ENCODE peak calls at places on chromosomes 13 and 19, in four cellular contexts. One of them, this sample, is unnamed.

GRCh38 chr19:6724631-6725185 is 4.3 kb upstream of the C3 start:
- DNase-seq in HepG2: no peak
- DNase-seq in H1: no peak
- DNase-seq in K562: no peak
- DNase-seq in this sample: no peak

GRCh38 chr19:54551950-54552912 is 21.4 kb upstream of the LILRA2 start:
- DNase-seq in HepG2: no peak
- DNase-seq in H1: no peak
- DNase-seq in K562: no peak
- DNase-seq in this sample: no peak

GRCh38 chr13:24632382-24633121 is 47.7 kb upstream of the ATP12A start:
- DNase-seq in HepG2: no peak
- DNase-seq in H1: no peak
- DNase-seq in K562: no peak
- DNase-seq in this sample: no peak

GRCh38 chr13:59178344-59178743 is 985.4 kb downstream of the DIAPH3 start:
- DNase-seq in HepG2: no peak
- DNase-seq in H1: no peak
- DNase-seq in K562: no peak
- DNase-seq in this sample: no peak

GRCh38 chr19:3707868-3708206 is 347 bp upstream of the TJP3 start:
- DNase-seq in HepG2: no peak
- DNase-seq in H1: no peak
- DNase-seq in K562: no peak
- DNase-seq in this sample: no peak

GRCh38 chr19:2213799-2214198 is 22.3 kb downstream of the PLEKHJ1 start:
- DNase-seq in HepG2: no peak
- DNase-seq in H1: no peak
- DNase-seq in K562: no peak
- DNase-seq in this sample: no peak

GRCh38 chr13:21348771-21349170 is 110.3 kb downstream of the ZDHHC20 start:
- DNase-seq in HepG2: no peak
- DNase-seq in H1: no peak
- DNase-seq in K562: no peak
- DNase-seq in this sample: no peak

GRCh38 chr19:2567580-2567979 is 91.7 kb downstream of the GADD45B start:
- DNase-seq in HepG2: no peak
- DNase-seq in H1: no peak
- DNase-seq in K562: no peak
- DNase-seq in this sample: no peak

GRCh38 chr13:100540621-100541020 is 48.0 kb downstream of the GGACT start:
- DNase-seq in HepG2: no peak
- DNase-seq in H1: peak
- DNase-seq in K562: no peak
- DNase-seq in this sample: no peak

GRCh38 chr19:29091127-29091526 is 121.8 kb downstream of the UQCRFS1 start:
- DNase-seq in HepG2: no peak
- DNase-seq in H1: no peak
- DNase-seq in K562: no peak
- DNase-seq in this sample: no peak

GRCh38 chr13:79631260-79631659 is 150.3 kb downstream of the NDFIP2 start:
- DNase-seq in HepG2: no peak
- DNase-seq in H1: no peak
- DNase-seq in K562: no peak
- DNase-seq in this sample: peak

GRCh38 chr19:34366670-34367423 is 1.9 kb downstream of the GPI start:
- DNase-seq in HepG2: no peak
- DNase-seq in H1: no peak
- DNase-seq in K562: no peak
- DNase-seq in this sample: no peak

GRCh38 chr13:59416561-59416960 is 747.2 kb downstream of the DIAPH3 start:
- DNase-seq in HepG2: no peak
- DNase-seq in H1: no peak
- DNase-seq in K562: no peak
- DNase-seq in this sample: no peak

GRCh38 chr13:51906581-51906980 is 44.8 kb downstream of the CCDC70 start:
- DNase-seq in HepG2: peak
- DNase-seq in H1: no peak
- DNase-seq in K562: no peak
- DNase-seq in this sample: no peak

GRCh38 chr13:49373699-49374098 is 70.2 kb downstream of the CAB39L start:
- DNase-seq in HepG2: peak
- DNase-seq in H1: no peak
- DNase-seq in K562: no peak
- DNase-seq in this sample: no peak

GRCh38 chr19:16417660-16418596 is 53.8 kb downstream of the EPS15L1 start:
- DNase-seq in HepG2: peak
- DNase-seq in H1: peak
- DNase-seq in K562: peak
- DNase-seq in this sample: peak

GRCh38 chr13:113597386-113598080 is 13.0 kb downstream of the TFDP1 start:
- DNase-seq in HepG2: no peak
- DNase-seq in H1: no peak
- DNase-seq in K562: no peak
- DNase-seq in this sample: no peak

GRCh38 chr13:26591672-26592071 is 34.2 kb downstream of the WASF3 start:
- DNase-seq in HepG2: no peak
- DNase-seq in H1: no peak
- DNase-seq in K562: no peak
- DNase-seq in this sample: no peak

GRCh38 chr19:4909172-4909896 is at the start of gene UHRF1:
- DNase-seq in HepG2: peak
- DNase-seq in H1: peak
- DNase-seq in K562: peak
- DNase-seq in this sample: no peak

GRCh38 chr19:46723023-46723461 is 6.1 kb upstream of the PRKD2 start:
- DNase-seq in HepG2: no peak
- DNase-seq in H1: no peak
- DNase-seq in K562: no peak
- DNase-seq in this sample: no peak

GRCh38 chr19:6030214-6030507 is 52.2 kb upstream of the RANBP3 start:
- DNase-seq in HepG2: no peak
- DNase-seq in H1: no peak
- DNase-seq in K562: no peak
- DNase-seq in this sample: no peak

GRCh38 chr13:43374621-43375020 is 351.2 kb downstream of the DNAJC15 start:
- DNase-seq in HepG2: no peak
- DNase-seq in H1: no peak
- DNase-seq in K562: no peak
- DNase-seq in this sample: no peak

GRCh38 chr13:35144496-35144895 is 202.4 kb downstream of the NBEA start:
- DNase-seq in HepG2: no peak
- DNase-seq in H1: no peak
- DNase-seq in K562: no peak
- DNase-seq in this sample: no peak

GRCh38 chr13:20711301-20712044 is 8.0 kb downstream of the IL17D start:
- DNase-seq in HepG2: no peak
- DNase-seq in H1: peak
- DNase-seq in K562: peak
- DNase-seq in this sample: peak

GRCh38 chr13:21590231-21590630 is 13.7 kb downstream of the MICU2 start:
- DNase-seq in HepG2: no peak
- DNase-seq in H1: no peak
- DNase-seq in K562: no peak
- DNase-seq in this sample: no peak

GRCh38 chr13:101942038-101942437 is 459.8 kb downstream of the FGF14 start:
- DNase-seq in HepG2: peak
- DNase-seq in H1: no peak
- DNase-seq in K562: no peak
- DNase-seq in this sample: peak
- TF ChIP-seq PHF8 in HepG2: no peak
- TF ChIP-seq PHF8 in H1: no peak
- TF ChIP-seq PHF8 in K562: no peak
- TF ChIP-seq PHF8 in this sample: no peak

GRCh38 chr13:54945978-54946377 is 1917.4 kb downstream of the OLFM4 start:
- DNase-seq in HepG2: no peak
- DNase-seq in H1: no peak
- DNase-seq in K562: no peak
- DNase-seq in this sample: no peak
- TF ChIP-seq RAD21 in HepG2: no peak
- TF ChIP-seq RAD21 in H1: no peak
- TF ChIP-seq RAD21 in K562: no peak
- TF ChIP-seq RAD21 in this sample: no peak

GRCh38 chr13:45353895-45354294 is 12.9 kb upstream of the TPT1 start:
- DNase-seq in HepG2: no peak
- DNase-seq in H1: no peak
- DNase-seq in K562: no peak
- DNase-seq in this sample: no peak

GRCh38 chr13:45352031-45352430 is 11.0 kb upstream of the TPT1 start:
- DNase-seq in HepG2: no peak
- DNase-seq in H1: no peak
- DNase-seq in K562: no peak
- DNase-seq in this sample: no peak

GRCh38 chr13:45350152-45350551 is 9.2 kb upstream of the TPT1 start:
- DNase-seq in HepG2: no peak
- DNase-seq in H1: no peak
- DNase-seq in K562: no peak
- DNase-seq in this sample: no peak

DNA sequence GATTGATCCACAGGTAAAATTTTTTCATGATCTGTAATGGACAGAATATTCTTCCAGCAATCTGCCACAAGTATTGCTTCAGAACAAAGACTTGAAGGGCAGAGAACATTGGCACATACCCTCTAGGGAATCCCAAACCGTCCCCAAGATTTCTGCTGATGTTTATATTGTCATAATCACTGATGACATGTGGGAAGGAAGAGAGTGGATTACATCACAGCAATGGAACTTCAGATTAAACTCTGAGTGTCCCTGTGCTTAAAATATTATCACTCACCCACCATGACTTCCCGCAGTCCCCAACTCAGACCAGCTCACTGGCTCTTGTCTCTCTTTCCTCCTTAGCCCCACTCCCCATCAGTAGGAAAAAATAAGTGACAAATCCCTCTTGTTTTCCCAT is 8.5 kb upstream of the TPT1 start:
- DNase-seq in HepG2: no peak
- DNase-seq in H1: no peak
- DNase-seq in K562: no peak
- DNase-seq in this sample: no peak
- TF ChIP-seq PHF8 in HepG2: no peak
- TF ChIP-seq PHF8 in H1: no peak
- TF ChIP-seq PHF8 in K562: no peak
- TF ChIP-seq PHF8 in this sample: no peak

GRCh38 chr13:98746968-98747367 is 5.5 kb downstream of the SLC15A1 start:
- DNase-seq in HepG2: peak
- DNase-seq in H1: no peak
- DNase-seq in K562: no peak
- DNase-seq in this sample: no peak

GRCh38 chr13:98752942-98753290 is 444 bp upstream of the SLC15A1 start:
- DNase-seq in HepG2: no peak
- DNase-seq in H1: no peak
- DNase-seq in K562: no peak
- DNase-seq in this sample: no peak

GRCh38 chr13:98752111-98752941 is at the start of gene SLC15A1:
- DNase-seq in HepG2: no peak
- DNase-seq in H1: peak
- DNase-seq in K562: no peak
- DNase-seq in this sample: no peak

GRCh38 chr13:98751397-98752110 is 918 bp downstream of the SLC15A1 start:
- DNase-seq in HepG2: no peak
- DNase-seq in H1: peak
- DNase-seq in K562: no peak
- DNase-seq in this sample: no peak

GRCh38 chr13:98749501-98749900 is 3.0 kb downstream of the SLC15A1 start:
- DNase-seq in HepG2: no peak
- DNase-seq in H1: no peak
- DNase-seq in K562: no peak
- DNase-seq in this sample: no peak
- TF ChIP-seq RAD21 in HepG2: no peak
- TF ChIP-seq RAD21 in H1: no peak
- TF ChIP-seq RAD21 in K562: no peak
- TF ChIP-seq RAD21 in this sample: no peak

GRCh38 chr19:31350693-31351211 is 1.5 kb upstream of the TSHZ3 start:
- DNase-seq in HepG2: no peak
- DNase-seq in H1: peak
- DNase-seq in K562: peak
- DNase-seq in this sample: peak

GRCh38 chr19:31347828-31348314 is 1.4 kb downstream of the TSHZ3 start:
- DNase-seq in HepG2: no peak
- DNase-seq in H1: no peak
- DNase-seq in K562: no peak
- DNase-seq in this sample: no peak

GRCh38 chr19:31348416-31349159 is 648 bp downstream of the TSHZ3 start:
- DNase-seq in HepG2: no peak
- DNase-seq in H1: peak
- DNase-seq in K562: no peak
- DNase-seq in this sample: peak

GRCh38 chr19:31350033-31350692 is 927 bp upstream of the TSHZ3 start:
- DNase-seq in HepG2: no peak
- DNase-seq in H1: peak
- DNase-seq in K562: peak
- DNase-seq in this sample: no peak

DNA sequence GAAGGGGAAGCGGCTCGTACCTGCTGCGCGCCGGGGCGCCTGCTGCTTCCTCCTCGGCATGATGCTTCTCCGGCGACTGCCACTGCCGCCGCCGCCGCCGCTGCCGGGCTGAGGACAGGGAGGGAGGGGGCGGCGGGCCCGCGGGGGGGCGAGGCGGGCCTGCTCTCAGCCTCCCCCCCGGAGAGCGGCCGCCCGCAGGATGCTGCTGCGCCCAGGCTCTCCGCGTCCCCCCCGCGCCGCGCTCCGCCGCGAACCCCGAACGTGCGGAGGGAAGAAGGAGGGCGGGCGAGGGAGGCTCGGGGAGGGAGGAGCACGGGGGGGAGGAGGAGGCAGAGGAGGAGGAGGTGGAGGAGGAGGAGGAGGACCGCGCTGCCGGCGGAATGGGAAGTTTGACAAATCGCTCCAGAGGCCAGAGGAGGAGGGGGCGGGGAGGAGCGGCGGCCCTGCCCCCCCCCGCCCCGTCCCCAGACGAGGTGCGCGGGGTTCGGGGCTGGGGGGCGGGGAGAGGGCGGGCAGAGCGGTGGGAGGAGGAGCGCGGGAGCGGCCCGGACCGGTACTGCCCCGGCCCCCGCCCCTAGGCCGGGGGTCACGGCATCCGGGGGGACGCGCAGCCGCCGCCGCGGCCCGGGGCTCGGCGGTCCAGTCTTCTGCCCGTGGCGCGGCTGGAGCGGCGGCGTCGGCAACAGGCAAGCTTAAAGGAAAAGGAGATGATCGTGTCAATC is at the start of gene TSHZ3:
- DNase-seq in HepG2: no peak
- DNase-seq in H1: peak
- DNase-seq in K562: peak
- DNase-seq in this sample: peak
- TF ChIP-seq PHF8 in HepG2: no peak
- TF ChIP-seq PHF8 in H1: peak
- TF ChIP-seq PHF8 in K562: no peak
- TF ChIP-seq PHF8 in this sample: no peak

GRCh38 chr19:52270266-52270885 is 989 bp downstream of the ZNF766 start:
- DNase-seq in HepG2: no peak
- DNase-seq in H1: peak
- DNase-seq in K562: peak
- DNase-seq in this sample: peak
- TF ChIP-seq RAD21 in HepG2: no peak
- TF ChIP-seq RAD21 in H1: no peak
- TF ChIP-seq RAD21 in K562: no peak
- TF ChIP-seq RAD21 in this sample: no peak

GRCh38 chr19:58519355-58520256 is at the start of gene ZBTB45:
- DNase-seq in HepG2: peak
- DNase-seq in H1: peak
- DNase-seq in K562: peak
- DNase-seq in this sample: peak
- TF ChIP-seq PHF8 in HepG2: peak
- TF ChIP-seq PHF8 in H1: peak
- TF ChIP-seq PHF8 in K562: peak
- TF ChIP-seq PHF8 in this sample: peak

GRCh38 chr19:18291590-18292459 is 10.4 kb upstream of the JUND start:
- DNase-seq in HepG2: peak
- DNase-seq in H1: peak
- DNase-seq in K562: peak
- DNase-seq in this sample: peak
- TF ChIP-seq RAD21 in HepG2: peak
- TF ChIP-seq RAD21 in H1: no peak
- TF ChIP-seq RAD21 in K562: peak
- TF ChIP-seq RAD21 in this sample: no peak

This sample was measured in A549.